ENCODE peak calls at places on chromosomes 5 and 9, in eight cellular contexts. Q is HCT116, D is lower lobe of right lung, Z is left ventricle myocardium inferior, J is neuronal stem cell, K is aorta, E is tibial artery, Y is PC-9. I is an unnamed sample.
A peak's percentile ranks its signal among the peaks of the same experiment; 100 is the strongest.

GRCh38 chr5:165508286-165508685 is 2002.9 kb downstream of the MAT2B start:
- DNase-seq in Z (no peak), Q (no peak), D (no peak), K (no peak), J (no peak), E (no peak), Y (no peak), I (no peak)

GRCh38 chr5:51968756-51969155 is 585.5 kb downstream of the ISL1 start:
- DNase-seq in Z (no peak), D (no peak), K (no peak), Q (no peak), Y (no peak), E (no peak), J (no peak), I (no peak)

GRCh38 chr5:76303917-76304316 is 99.2 kb upstream of the IQGAP2 start:
- DNase-seq in J (no peak), Q (no peak), Z (no peak), E (no peak), Y (peak; percentile 55), D (no peak), K (no peak), I (no peak)

GRCh38 chr5:42836070-42836769 is 24.5 kb upstream of the SELENOP start:
- DNase-seq in K (no peak), Y (no peak), E (no peak), Q (no peak), Z (no peak), D (peak; percentile 67), J (no peak), I (no peak)

GRCh38 chr9:135251331-135251761 is 163.9 kb downstream of the OLFM1 start:
- DNase-seq in Y (no peak), K (peak; percentile 29), D (peak; percentile 27), J (no peak), E (no peak), Q (no peak), Z (no peak), I (no peak)

GRCh38 chr5:179612577-179613459 is 10.7 kb downstream of the HNRNPH1 start:
- DNase-seq in Z (no peak), E (no peak), K (no peak), Q (no peak), Y (no peak), J (no peak), D (no peak), I (no peak)

GRCh38 chr9:26656003-26656940 is 236.3 kb downstream of the CAAP1 start:
- DNase-seq in Z (no peak), Y (no peak), E (no peak), J (peak; percentile 35), Q (peak; percentile 10), K (no peak), D (no peak), I (peak; percentile 27)

GRCh38 chr9:116405321-116405720 is 251.7 kb downstream of the PAPPA start:
- DNase-seq in D (no peak), Y (no peak), Z (no peak), J (no peak), Q (no peak), K (no peak), E (no peak), I (no peak)

GRCh38 chr9:81849631-81850259 is 78.5 kb upstream of the SPATA31D4 start:
- DNase-seq in J (no peak), Q (no peak), K (no peak), Z (no peak), E (no peak), D (no peak), Y (peak; percentile 75), I (no peak)

GRCh38 chr5:109706065-109706464 is 16.3 kb downstream of the MAN2A1 start:
- DNase-seq in K (no peak), J (no peak), Q (no peak), E (no peak), Y (no peak), Z (no peak), D (no peak), I (no peak)

GRCh38 chr9:22041329-22041728 is 32.2 kb upstream of the CDKN2B start:
- DNase-seq in D (no peak), Q (no peak), J (no peak), Z (no peak), K (no peak), E (no peak), Y (no peak), I (no peak)

GRCh38 chr5:16549491-16550233 is 67.1 kb downstream of the RETREG1 start:
- DNase-seq in D (no peak), K (no peak), Z (no peak), Q (no peak), J (no peak), E (no peak), Y (no peak), I (no peak)

GRCh38 chr9:33447404-33448158 is at the start of gene AQP3:
- DNase-seq in E (peak; percentile 38), Q (no peak), K (peak; percentile 81), D (peak; percentile 84), Z (peak; percentile 66), Y (no peak), J (peak; percentile 52), I (no peak)

GRCh38 chr5:56019306-56020272 is 24.8 kb upstream of the IL6ST start:
- DNase-seq in Q (no peak), J (no peak), E (no peak), K (no peak), D (no peak), Z (no peak), Y (no peak), I (no peak)

GRCh38 chr5:157516626-157517325 is 56.8 kb downstream of the NIPAL4 start:
- DNase-seq in J (no peak), E (peak; percentile 70), D (no peak), Q (no peak), K (peak; percentile 85), Z (peak; percentile 62), Y (peak; percentile 43), I (no peak)

GRCh38 chr9:116437411-116438370 is 249.4 kb upstream of the TRIM32 start:
- DNase-seq in D (no peak), K (no peak), J (no peak), Q (no peak), Z (no peak), E (no peak), Y (no peak), I (no peak)

GRCh38 chr5:78638423-78638822 is 10.1 kb downstream of the LHFPL2 start:
- DNase-seq in K (peak; percentile 75), D (no peak), J (peak; percentile 56), Z (peak; percentile 45), Q (no peak), Y (peak; percentile 94), E (peak; percentile 55), I (no peak)

GRCh38 chr5:158953929-158954534 is 145.7 kb downstream of the EBF1 start:
- DNase-seq in D (no peak), Z (no peak), Y (no peak), K (no peak), E (no peak), Q (no peak), J (no peak), I (no peak)

GRCh38 chr9:137639303-137640051 is 20.7 kb downstream of the EHMT1 start:
- DNase-seq in D (no peak), J (no peak), K (no peak), Q (no peak), E (no peak), Z (no peak), Y (no peak), I (no peak)
- H3K4me1 ChIP-seq in D (peaks cover 16% of the 10 kb centered on the region), J (no peaks in the 10 kb centered on the region), K (no peaks in the 10 kb centered on the region), Q (no peaks in the 10 kb centered on the region), E (no peaks in the 10 kb centered on the region), Z (peaks cover 17% of the 10 kb centered on the region), Y (no peaks in the 10 kb centered on the region), I (no peaks in the 10 kb centered on the region)

GRCh38 chr9:37035472-37036236 is 1.6 kb upstream of the PAX5 start:
- DNase-seq in J (no peak), E (no peak), Q (no peak), Y (no peak), K (no peak), Z (no peak), D (no peak), I (no peak)

GRCh38 chr9:37034938-37035471 is 937 bp upstream of the PAX5 start:
- DNase-seq in J (no peak), Y (no peak), E (no peak), K (no peak), Z (no peak), D (no peak), Q (no peak), I (no peak)

GRCh38 chr9:37037137-37037743 is 3.2 kb upstream of the PAX5 start:
- DNase-seq in Z (no peak), E (no peak), D (no peak), Q (no peak), K (no peak), J (no peak), Y (no peak), I (no peak)

GRCh38 chr9:37037744-37038640 is 3.9 kb upstream of the PAX5 start:
- DNase-seq in Y (no peak), Q (no peak), D (no peak), J (no peak), E (no peak), K (no peak), Z (no peak), I (no peak)

GRCh38 chr9:37036237-37037136 is 2.4 kb upstream of the PAX5 start:
- DNase-seq in E (no peak), Q (no peak), Y (no peak), D (peak; percentile 61), J (no peak), K (no peak), Z (no peak), I (no peak)
- H3K27me3 ChIP-seq in E (peaks cover 10% of the 10 kb centered on the region), Q (peaks cover 18% of the 10 kb centered on the region), Y (no peaks in the 10 kb centered on the region), D (peaks cover 100% of the 10 kb centered on the region), J (peaks cover 85% of the 10 kb centered on the region), K (no peaks in the 10 kb centered on the region), Z (peaks cover 100% of the 10 kb centered on the region), I (peaks cover 65% of the 10 kb centered on the region)

GRCh38 chr5:156020650-156021049 is 306.3 kb upstream of the SGCD start:
- DNase-seq in Y (no peak), Q (no peak), J (no peak), D (no peak), E (no peak), Z (no peak), K (no peak), I (no peak)

GRCh38 chr5:156021866-156022265 is 305.1 kb upstream of the SGCD start:
- DNase-seq in Q (no peak), Y (no peak), K (no peak), Z (no peak), E (no peak), J (no peak), D (no peak), I (no peak)

GRCh38 chr5:156015137-156015536 is 311.8 kb upstream of the SGCD start:
- DNase-seq in D (no peak), E (no peak), K (no peak), Z (no peak), Q (no peak), Y (no peak), J (no peak), I (no peak)

DNA sequence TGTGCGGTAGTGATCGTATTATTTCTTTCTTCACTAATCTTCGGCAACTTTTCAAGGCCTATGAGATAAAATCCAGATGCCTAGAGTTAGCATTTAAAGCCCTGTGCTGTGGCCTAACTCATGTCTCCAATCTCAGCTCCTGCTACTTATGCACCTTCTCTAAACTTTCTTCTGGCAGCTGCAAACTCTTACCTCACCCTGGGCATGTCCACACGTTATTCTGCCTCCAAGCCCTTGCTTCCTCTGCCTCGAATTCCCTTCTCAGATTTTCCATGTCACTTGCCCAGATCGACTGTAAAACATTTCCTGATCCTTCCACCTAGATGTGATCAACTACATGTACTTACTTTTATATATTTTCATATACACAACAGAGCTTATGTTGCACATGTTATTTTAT is 307.2 kb upstream of the SGCD start:
- DNase-seq in K (no peak), Y (no peak), Q (no peak), E (no peak), J (no peak), D (no peak), Z (no peak), I (no peak)
- H3K4me1 ChIP-seq in K (no peaks in the 10 kb centered on the region), Y (no peaks in the 10 kb centered on the region), Q (no peaks in the 10 kb centered on the region), E (no peaks in the 10 kb centered on the region), J (no peaks in the 10 kb centered on the region), D (no peaks in the 10 kb centered on the region), Z (no peaks in the 10 kb centered on the region), I (peaks cover 1% of the 10 kb centered on the region)

GRCh38 chr9:108235599-108235998 is 620.2 kb downstream of the ACTL7B start:
- DNase-seq in J (no peak), E (no peak), Y (no peak), K (no peak), Q (no peak), Z (no peak), D (no peak), I (no peak)
- H3K27me3 ChIP-seq in J (no peaks in the 10 kb centered on the region), E (no peaks in the 10 kb centered on the region), Y (no peaks in the 10 kb centered on the region), K (no peaks in the 10 kb centered on the region), Q (no peaks in the 10 kb centered on the region), Z (no peaks in the 10 kb centered on the region), D (no peaks in the 10 kb centered on the region), I (no peaks in the 10 kb centered on the region)